ENCODE peak calls at places on chromosomes 7 and 10, in five cellular contexts. Y is HepG2, V is HCT116, M is K562, I is GM12878. L is an unnamed sample.

GRCh38 chr10:60456053-60456452 is 66.4 kb upstream of the ANK3 start:
- DNase-seq in V (no peak), M (peak), Y (no peak), I (no peak), L (no peak)

GRCh38 chr7:123259759-123260158 is 60.0 kb upstream of the SLC13A1 start:
- DNase-seq in M (no peak), I (no peak), Y (no peak), V (no peak), L (no peak)

GRCh38 chr10:12388671-12389070 is 39.3 kb downstream of the CAMK1D start:
- DNase-seq in M (no peak), Y (no peak), I (no peak), V (no peak), L (no peak)

GRCh38 chr7:8761731-8762130 is 328.3 kb downstream of the NXPH1 start:
- DNase-seq in V (no peak), M (no peak), I (no peak), Y (no peak), L (no peak)

GRCh38 chr10:77582710-77583115 is 54.9 kb downstream of the KCNMA1 start:
- DNase-seq in M (peak), Y (no peak), I (no peak), V (no peak), L (no peak)

GRCh38 chr7:83934118-83934734 is 260.4 kb downstream of the SEMA3A start:
- DNase-seq in I (no peak), Y (no peak), M (no peak), V (no peak), L (no peak)

GRCh38 chr10:104304927-104305326 is 33.3 kb downstream of the ITPRIP start:
- DNase-seq in V (no peak), Y (no peak), I (no peak), M (no peak), L (no peak)

GRCh38 chr10:79476645-79477044 is 31.2 kb upstream of the ZCCHC24 start:
- DNase-seq in V (no peak), M (no peak), Y (no peak), I (no peak), L (no peak)

GRCh38 chr7:130444230-130444629 is 3.4 kb upstream of the CEP41 start:
- DNase-seq in I (no peak), V (no peak), M (no peak), Y (no peak), L (no peak)

GRCh38 chr7:73824986-73825385 is 5.8 kb upstream of the CLDN4 start:
- DNase-seq in I (no peak), V (no peak), Y (no peak), M (no peak), L (no peak)

GRCh38 chr7:55515569-55516279 is 56.6 kb downstream of the VOPP1 start:
- DNase-seq in Y (no peak), V (no peak), M (no peak), I (no peak), L (no peak)

GRCh38 chr7:24902276-24902675 is 77.7 kb downstream of the OSBPL3 start:
- DNase-seq in V (no peak), M (no peak), Y (no peak), I (no peak), L (no peak)

GRCh38 chr10:104123397-104123796 is 1.4 kb downstream of the SFR1 start:
- DNase-seq in I (no peak), Y (no peak), V (no peak), M (no peak), L (no peak)

GRCh38 chr10:81920213-81920829 is 45.3 kb downstream of the NRG3 start:
- DNase-seq in V (no peak), I (no peak), M (peak), Y (no peak), L (peak)

GRCh38 chr7:84469034-84469433 is 274.4 kb upstream of the SEMA3A start:
- DNase-seq in Y (no peak), V (no peak), M (no peak), I (no peak), L (no peak)

GRCh38 chr10:77305650-77306632 is 331.7 kb downstream of the KCNMA1 start:
- DNase-seq in M (no peak), I (no peak), V (no peak), Y (no peak), L (no peak)

GRCh38 chr7:20543565-20543964 is 71.9 kb upstream of the ABCB5 start:
- DNase-seq in V (no peak), M (no peak), Y (no peak), I (no peak), L (no peak)

GRCh38 chr7:116614509-116615285 is 57.3 kb upstream of the MET start:
- DNase-seq in V (no peak), Y (no peak), I (no peak), M (no peak), L (no peak)

GRCh38 chr7:120407015-120407414 is 134.0 kb downstream of the KCND2 start:
- DNase-seq in V (no peak), I (no peak), M (no peak), Y (no peak), L (no peak)

GRCh38 chr10:97059006-97059871 is 126.5 kb downstream of the SLIT1 start:
- DNase-seq in V (no peak), Y (no peak), I (no peak), M (no peak), L (peak)

GRCh38 chr7:129959480-129960332 is 6.9 kb upstream of the UBE2H start:
- DNase-seq in M (no peak), Y (no peak), I (no peak), V (no peak), L (no peak)

GRCh38 chr7:3579638-3580219 is 278.7 kb downstream of the SDK1 start:
- DNase-seq in I (no peak), M (no peak), Y (no peak), V (no peak), L (no peak)

GRCh38 chr10:74738052-74738451 is 88.3 kb upstream of the KAT6B start:
- DNase-seq in Y (no peak), M (no peak), I (peak), V (no peak), L (no peak)

GRCh38 chr10:112716076-112716475 is 234.0 kb upstream of the TCF7L2 start:
- DNase-seq in V (no peak), Y (no peak), I (no peak), M (no peak), L (no peak)

GRCh38 chr10:95841711-95842498 is 65.9 kb upstream of the CC2D2B start:
- DNase-seq in V (peak), M (peak), Y (peak), I (no peak), L (no peak)

GRCh38 chr10:51022933-51023585 is 51.2 kb upstream of the PRKG1 start:
- DNase-seq in M (no peak), Y (no peak), I (no peak), V (no peak), L (no peak)

GRCh38 chr7:135741905-135742304 is 6.7 kb downstream of the FAM180A start:
- DNase-seq in M (no peak), Y (no peak), I (no peak), V (no peak), L (no peak)

GRCh38 chr10:60410970-60411369 is 21.3 kb upstream of the ANK3 start:
- DNase-seq in Y (no peak), M (no peak), I (no peak), V (no peak), L (no peak)

GRCh38 chr7:123665157-123665556 is 9.5 kb downstream of the LMOD2 start:
- DNase-seq in Y (no peak), M (no peak), V (no peak), I (no peak), L (no peak)

GRCh38 chr7:3605222-3605621 is 304.2 kb downstream of the SDK1 start:
- DNase-seq in I (no peak), V (no peak), Y (no peak), M (no peak), L (no peak)

GRCh38 chr10:3566627-3567026 is 218.4 kb downstream of the KLF6 start:
- DNase-seq in V (no peak), I (no peak), Y (no peak), M (no peak), L (no peak)

GRCh38 chr10:122121059-122121458 is 132.1 kb downstream of the TACC2 start:
- DNase-seq in M (no peak), Y (no peak), V (no peak), I (no peak), L (no peak)

GRCh38 chr7:47280114-47280513 is 301.8 kb downstream of the TNS3 start:
- DNase-seq in Y (no peak), M (no peak), V (no peak), I (no peak), L (no peak)

GRCh38 chr10:109250144-109250543 is 673.2 kb downstream of the XPNPEP1 start:
- DNase-seq in Y (no peak), M (no peak), V (no peak), I (no peak), L (no peak)

GRCh38 chr10:51804861-51805260 is 105.5 kb upstream of the CSTF2T start:
- DNase-seq in V (no peak), M (no peak), I (no peak), Y (no peak), L (no peak)

GRCh38 chr10:99396471-99396870 is 34.0 kb downstream of the GOT1 start:
- DNase-seq in V (no peak), M (no peak), I (no peak), Y (peak), L (no peak)

GRCh38 chr10:76257816-76258215 is 826.4 kb downstream of the LRMDA start:
- DNase-seq in V (no peak), M (no peak), Y (no peak), I (no peak), L (no peak)

GRCh38 chr7:131555565-131556054 is 818 bp downstream of the PODXL start:
- DNase-seq in Y (no peak), I (no peak), M (no peak), V (no peak), L (no peak)

GRCh38 chr7:1301054-1301811 is 68.6 kb downstream of the UNCX start:
- DNase-seq in M (no peak), Y (no peak), V (no peak), I (no peak), L (no peak)
- TF ChIP-seq YY1 in M (no peak), Y (no peak), V (no peak), I (no peak), L (no peak)

DNA sequence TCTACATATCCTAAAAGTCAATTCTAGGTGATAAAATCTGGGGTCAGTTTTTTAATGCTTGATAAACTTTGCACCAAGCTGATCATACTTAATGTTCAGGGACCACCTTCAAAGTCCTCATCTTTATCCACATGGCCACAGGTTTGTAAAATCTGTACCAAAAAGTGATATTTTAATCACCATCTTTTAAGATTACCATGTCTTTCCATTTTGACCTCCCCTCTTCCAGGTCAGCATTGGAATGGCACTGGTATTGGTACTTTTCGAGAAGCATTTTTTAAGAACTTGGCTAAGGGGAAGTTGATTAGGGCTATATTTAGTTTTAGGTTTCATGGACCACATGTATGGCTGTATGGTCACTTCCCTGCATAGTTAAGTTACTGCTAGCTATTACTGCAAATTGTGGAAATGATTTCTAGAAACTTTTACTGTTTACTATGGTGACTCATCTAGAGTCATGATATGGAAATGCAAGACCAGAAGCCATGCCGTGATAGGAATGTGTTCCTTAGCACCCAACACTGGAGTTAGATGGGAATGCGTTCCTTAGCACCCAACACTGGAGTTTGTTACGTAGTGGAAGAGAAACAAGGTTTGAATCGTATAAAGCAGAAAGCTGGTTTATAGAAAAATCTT is 50.8 kb upstream of the ABLIM1 start:
- DNase-seq in M (no peak), Y (peak), V (peak), I (no peak), L (no peak)
- TF ChIP-seq ATF3 in M (no peak), Y (no peak), V (no peak), I (no peak), L (no peak)

DNA sequence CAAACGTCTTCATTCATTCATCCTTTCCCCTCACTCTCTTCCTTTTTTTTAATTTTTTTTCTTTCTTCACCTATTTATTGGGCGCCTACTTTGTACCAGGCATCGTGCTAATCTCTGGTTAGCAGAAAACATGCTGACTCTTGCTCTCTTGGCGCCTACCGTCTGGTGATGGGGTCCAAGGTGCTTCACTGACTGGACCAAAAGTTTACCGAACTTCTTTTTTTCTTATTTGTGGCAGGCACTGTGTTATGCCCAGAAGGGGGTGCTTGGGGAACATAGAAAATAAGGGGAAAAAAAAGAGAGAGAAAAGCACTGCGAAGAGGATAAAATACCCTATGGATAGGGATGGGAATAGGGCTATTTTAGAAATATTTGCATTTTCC is 505 bp upstream of the FAM204A start:
- DNase-seq in M (peak), V (no peak), Y (peak), I (no peak), L (no peak)
- TF ChIP-seq CTCF in M (no peak), V (peak), Y (no peak), I (no peak), L (peak)

DNA sequence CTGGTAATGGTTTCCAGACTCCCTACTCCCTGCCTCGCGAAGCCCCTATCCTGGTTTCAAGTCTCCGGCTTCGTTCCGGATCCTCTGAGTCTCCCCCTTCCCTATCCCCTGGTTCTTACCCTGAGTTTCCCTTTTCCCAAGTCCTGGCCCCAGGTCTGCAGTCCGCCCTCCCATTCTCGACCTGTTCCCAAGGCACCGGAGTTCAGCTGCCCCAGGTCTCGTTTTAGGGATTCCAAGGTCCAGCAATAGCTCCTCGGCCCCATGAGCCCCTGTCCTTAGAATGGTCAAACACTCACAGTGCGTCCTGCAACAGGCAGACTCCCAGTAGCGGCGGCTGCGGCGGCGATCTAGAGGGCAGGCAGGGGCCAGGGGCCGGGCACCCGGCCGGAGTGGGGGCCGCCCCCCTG is 272 bp downstream of the PITX3 start:
- DNase-seq in I (no peak), V (no peak), Y (no peak), M (no peak), L (no peak)
- TF ChIP-seq YY1 in I (no peak), V (no peak), Y (no peak), M (no peak), L (no peak)

DNA sequence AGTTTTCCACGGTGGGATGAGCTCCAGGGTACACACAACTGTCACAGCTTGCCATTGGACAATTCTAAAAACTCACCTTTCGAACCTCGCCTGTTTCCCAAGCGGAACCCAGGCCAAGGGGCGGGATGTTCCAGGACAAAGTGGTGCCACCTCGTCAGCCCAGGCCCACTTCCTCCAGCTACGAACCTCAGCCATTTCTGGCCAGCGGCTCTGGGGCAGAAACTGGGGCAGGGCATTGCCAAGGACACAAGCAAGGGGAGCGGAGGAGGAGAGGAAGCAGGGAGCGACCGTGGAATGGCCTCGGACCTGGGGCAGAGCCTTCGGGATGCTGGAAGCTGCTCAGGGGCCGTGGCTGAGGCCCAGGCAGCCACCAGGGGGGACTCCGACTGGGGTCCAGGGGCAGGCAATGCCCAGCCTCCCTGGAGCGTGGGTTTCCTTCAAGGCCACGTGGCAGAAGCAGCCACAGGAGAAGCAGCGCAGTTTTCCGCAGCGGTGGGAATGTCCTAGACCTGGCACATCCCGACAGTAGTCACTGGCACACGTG is 44.6 kb upstream of the INSIG1 start:
- DNase-seq in M (no peak), Y (no peak), I (no peak), V (no peak), L (no peak)
- TF ChIP-seq ATF3 in M (no peak), Y (no peak), I (no peak), V (no peak), L (no peak)

GRCh38 chr7:12244694-12245093 is 33.6 kb downstream of the TMEM106B start:
- DNase-seq in I (no peak), Y (no peak), M (no peak), V (no peak), L (no peak)

GRCh38 chr7:12249706-12250105 is 38.6 kb downstream of the TMEM106B start:
- DNase-seq in M (no peak), Y (no peak), V (no peak), I (no peak), L (no peak)

GRCh38 chr7:12239821-12240220 is 28.7 kb downstream of the TMEM106B start:
- DNase-seq in M (no peak), I (no peak), V (no peak), Y (no peak), L (no peak)

DNA sequence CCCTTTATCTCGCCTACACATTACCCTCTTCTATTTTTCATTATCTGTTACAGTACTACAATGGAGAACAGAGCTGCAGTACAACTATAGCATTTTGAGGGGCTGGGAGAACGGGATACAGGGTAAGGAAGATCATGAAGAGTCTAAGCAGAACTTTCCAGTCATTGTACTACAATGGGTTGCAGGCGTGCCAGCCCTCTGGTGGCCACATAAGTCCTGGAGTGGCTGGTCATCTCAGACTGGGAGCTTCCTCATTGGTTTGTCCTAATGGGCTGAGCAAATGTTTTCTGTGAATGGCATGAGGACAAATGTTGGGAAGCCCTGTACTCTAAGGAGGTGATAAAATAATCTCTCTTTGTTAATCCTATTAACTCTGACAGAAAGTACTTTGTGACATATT is 33.0 kb downstream of the TMEM106B start:
- DNase-seq in I (no peak), M (peak), V (peak), Y (peak), L (peak)
- TF ChIP-seq CTCF in I (no peak), M (peak), V (peak), Y (peak), L (peak)

GRCh38 chr7:34392972-34393371 is 265.0 kb upstream of the NPSR1 start:
- DNase-seq in M (no peak), Y (no peak), I (no peak), V (no peak), L (no peak)
- TF ChIP-seq YY1 in M (no peak), Y (no peak), I (no peak), V (no peak), L (no peak)

GRCh38 chr7:149859369-149859768 is 14.4 kb upstream of the ATP6V0E2 start:
- DNase-seq in V (no peak), Y (no peak), I (no peak), M (no peak), L (no peak)

GRCh38 chr7:149856583-149856982 is 17.2 kb upstream of the ATP6V0E2 start:
- DNase-seq in I (no peak), M (no peak), Y (no peak), V (no peak), L (no peak)

GRCh38 chr7:149854611-149855367 is 16.6 kb downstream of the ZNF862 start:
- DNase-seq in I (no peak), Y (peak), M (peak), V (peak), L (no peak)

GRCh38 chr7:149853157-149853556 is 15.0 kb downstream of the ZNF862 start:
- DNase-seq in I (no peak), Y (no peak), M (no peak), V (no peak), L (no peak)

GRCh38 chr7:149855368-149856305 is 17.5 kb downstream of the ZNF862 start:
- DNase-seq in I (no peak), M (peak), V (peak), Y (peak), L (no peak)
- TF ChIP-seq ATF3 in I (no peak), M (peak), V (no peak), Y (no peak), L (no peak)

GRCh38 chr10:71396084-71396713 is 521 bp upstream of the CDH23 start:
- DNase-seq in M (peak), Y (no peak), V (no peak), I (no peak), L (peak)
- TF ChIP-seq CTCF in M (peak), Y (peak), V (no peak), I (peak), L (peak)